ENCODE peak calls at places on chromosomes 2 and 18, in nine cellular contexts. One of them, this sample, is unnamed. For H3K4me1, the result is how much of the 10 kb centered on the place peaks cover.

GRCh38 chr2:3848776-3849175 is 145.4 kb downstream of the DCDC2C start:
- DNase-seq in fibroblast of lung: no peak
- DNase-seq in esophagus squamous epithelium: no peak
- DNase-seq in astrocyte: no peak
- DNase-seq in neuronal stem cell: no peak
- DNase-seq in left ventricle myocardium inferior: no peak
- DNase-seq in upper lobe of right lung: no peak
- DNase-seq in GM23248: no peak
- DNase-seq in CD8-positive, alpha-beta memory T cell: no peak
- DNase-seq in this sample: no peak

GRCh38 chr2:42244520-42244919 is 75.4 kb downstream of the EML4 start:
- DNase-seq in fibroblast of lung: no peak
- DNase-seq in esophagus squamous epithelium: no peak
- DNase-seq in astrocyte: no peak
- DNase-seq in neuronal stem cell: no peak
- DNase-seq in left ventricle myocardium inferior: no peak
- DNase-seq in upper lobe of right lung: no peak
- DNase-seq in GM23248: no peak
- DNase-seq in CD8-positive, alpha-beta memory T cell: no peak
- DNase-seq in this sample: no peak

GRCh38 chr2:164869420-164869772 is 27.8 kb upstream of the COBLL1 start:
- DNase-seq in fibroblast of lung: no peak
- DNase-seq in esophagus squamous epithelium: no peak
- DNase-seq in astrocyte: no peak
- DNase-seq in neuronal stem cell: no peak
- DNase-seq in left ventricle myocardium inferior: no peak
- DNase-seq in upper lobe of right lung: no peak
- DNase-seq in GM23248: no peak
- DNase-seq in CD8-positive, alpha-beta memory T cell: no peak
- DNase-seq in this sample: no peak

GRCh38 chr2:220946552-220946951 is 625.6 kb downstream of the EPHA4 start:
- DNase-seq in fibroblast of lung: no peak
- DNase-seq in esophagus squamous epithelium: no peak
- DNase-seq in astrocyte: peak
- DNase-seq in neuronal stem cell: no peak
- DNase-seq in left ventricle myocardium inferior: no peak
- DNase-seq in upper lobe of right lung: no peak
- DNase-seq in GM23248: peak
- DNase-seq in CD8-positive, alpha-beta memory T cell: no peak
- DNase-seq in this sample: no peak

GRCh38 chr2:45889620-45890019 is 238.1 kb downstream of the PRKCE start:
- DNase-seq in fibroblast of lung: no peak
- DNase-seq in esophagus squamous epithelium: no peak
- DNase-seq in astrocyte: no peak
- DNase-seq in neuronal stem cell: no peak
- DNase-seq in left ventricle myocardium inferior: no peak
- DNase-seq in upper lobe of right lung: no peak
- DNase-seq in GM23248: no peak
- DNase-seq in CD8-positive, alpha-beta memory T cell: no peak
- DNase-seq in this sample: no peak

GRCh38 chr2:233255151-233255550 is 3.7 kb downstream of the ATG16L1 start:
- DNase-seq in fibroblast of lung: no peak
- DNase-seq in esophagus squamous epithelium: no peak
- DNase-seq in astrocyte: no peak
- DNase-seq in neuronal stem cell: no peak
- DNase-seq in left ventricle myocardium inferior: no peak
- DNase-seq in upper lobe of right lung: no peak
- DNase-seq in GM23248: no peak
- DNase-seq in CD8-positive, alpha-beta memory T cell: no peak
- DNase-seq in this sample: no peak

GRCh38 chr18:73668051-73668450 is 479.6 kb downstream of the FBXO15 start:
- DNase-seq in fibroblast of lung: no peak
- DNase-seq in esophagus squamous epithelium: no peak
- DNase-seq in astrocyte: no peak
- DNase-seq in neuronal stem cell: no peak
- DNase-seq in left ventricle myocardium inferior: no peak
- DNase-seq in upper lobe of right lung: no peak
- DNase-seq in GM23248: no peak
- DNase-seq in CD8-positive, alpha-beta memory T cell: no peak
- DNase-seq in this sample: no peak

GRCh38 chr18:79735071-79735980 is 55.7 kb downstream of the CTDP1 start:
- DNase-seq in fibroblast of lung: no peak
- DNase-seq in esophagus squamous epithelium: no peak
- DNase-seq in astrocyte: no peak
- DNase-seq in neuronal stem cell: no peak
- DNase-seq in left ventricle myocardium inferior: peak
- DNase-seq in upper lobe of right lung: no peak
- DNase-seq in GM23248: no peak
- DNase-seq in CD8-positive, alpha-beta memory T cell: no peak
- DNase-seq in this sample: no peak

GRCh38 chr2:216108310-216108966 is 710 bp upstream of the XRCC5 start:
- DNase-seq in fibroblast of lung: no peak
- DNase-seq in esophagus squamous epithelium: no peak
- DNase-seq in astrocyte: no peak
- DNase-seq in neuronal stem cell: no peak
- DNase-seq in left ventricle myocardium inferior: no peak
- DNase-seq in upper lobe of right lung: no peak
- DNase-seq in GM23248: peak
- DNase-seq in CD8-positive, alpha-beta memory T cell: no peak
- DNase-seq in this sample: no peak

GRCh38 chr18:45684341-45685115 is 39.5 kb upstream of the SLC14A1 start:
- DNase-seq in fibroblast of lung: peak
- DNase-seq in esophagus squamous epithelium: no peak
- DNase-seq in astrocyte: peak
- DNase-seq in neuronal stem cell: no peak
- DNase-seq in left ventricle myocardium inferior: no peak
- DNase-seq in upper lobe of right lung: no peak
- DNase-seq in GM23248: peak
- DNase-seq in CD8-positive, alpha-beta memory T cell: no peak
- DNase-seq in this sample: no peak
- H3K4me1 ChIP-seq in fibroblast of lung: under half
- H3K4me1 ChIP-seq in esophagus squamous epithelium: under half
- H3K4me1 ChIP-seq in astrocyte: under half
- H3K4me1 ChIP-seq in neuronal stem cell: under half
- H3K4me1 ChIP-seq in left ventricle myocardium inferior: under half
- H3K4me1 ChIP-seq in upper lobe of right lung: under half
- H3K4me1 ChIP-seq in GM23248: under half
- H3K4me1 ChIP-seq in CD8-positive, alpha-beta memory T cell: half or more
- H3K4me1 ChIP-seq in this sample: under half

GRCh38 chr2:207674826-207675225 is 36.6 kb upstream of the CCNYL1 start:
- DNase-seq in fibroblast of lung: no peak
- DNase-seq in esophagus squamous epithelium: no peak
- DNase-seq in astrocyte: no peak
- DNase-seq in neuronal stem cell: no peak
- DNase-seq in left ventricle myocardium inferior: no peak
- DNase-seq in upper lobe of right lung: no peak
- DNase-seq in GM23248: no peak
- DNase-seq in CD8-positive, alpha-beta memory T cell: no peak
- DNase-seq in this sample: no peak

GRCh38 chr2:207673431-207673830 is 38.0 kb upstream of the CCNYL1 start:
- DNase-seq in fibroblast of lung: no peak
- DNase-seq in esophagus squamous epithelium: no peak
- DNase-seq in astrocyte: no peak
- DNase-seq in neuronal stem cell: no peak
- DNase-seq in left ventricle myocardium inferior: no peak
- DNase-seq in upper lobe of right lung: no peak
- DNase-seq in GM23248: no peak
- DNase-seq in CD8-positive, alpha-beta memory T cell: no peak
- DNase-seq in this sample: no peak

GRCh38 chr2:207674266-207674774 is 37.1 kb upstream of the CCNYL1 start:
- DNase-seq in fibroblast of lung: no peak
- DNase-seq in esophagus squamous epithelium: no peak
- DNase-seq in astrocyte: no peak
- DNase-seq in neuronal stem cell: no peak
- DNase-seq in left ventricle myocardium inferior: no peak
- DNase-seq in upper lobe of right lung: no peak
- DNase-seq in GM23248: no peak
- DNase-seq in CD8-positive, alpha-beta memory T cell: no peak
- DNase-seq in this sample: no peak

GRCh38 chr2:207681431-207681830 is 30.0 kb upstream of the CCNYL1 start:
- DNase-seq in fibroblast of lung: no peak
- DNase-seq in esophagus squamous epithelium: no peak
- DNase-seq in astrocyte: no peak
- DNase-seq in neuronal stem cell: no peak
- DNase-seq in left ventricle myocardium inferior: no peak
- DNase-seq in upper lobe of right lung: no peak
- DNase-seq in GM23248: no peak
- DNase-seq in CD8-positive, alpha-beta memory T cell: no peak
- DNase-seq in this sample: no peak

GRCh38 chr2:207676827-207677354 is 34.5 kb upstream of the CCNYL1 start:
- DNase-seq in fibroblast of lung: peak
- DNase-seq in esophagus squamous epithelium: no peak
- DNase-seq in astrocyte: peak
- DNase-seq in neuronal stem cell: no peak
- DNase-seq in left ventricle myocardium inferior: no peak
- DNase-seq in upper lobe of right lung: no peak
- DNase-seq in GM23248: peak
- DNase-seq in CD8-positive, alpha-beta memory T cell: no peak
- DNase-seq in this sample: no peak
- H3K4me3 ChIP-seq in fibroblast of lung: no peak
- H3K4me3 ChIP-seq in esophagus squamous epithelium: no peak
- H3K4me3 ChIP-seq in astrocyte: peak
- H3K4me3 ChIP-seq in neuronal stem cell: no peak
- H3K4me3 ChIP-seq in left ventricle myocardium inferior: no peak
- H3K4me3 ChIP-seq in upper lobe of right lung: no peak
- H3K4me3 ChIP-seq in GM23248: no peak
- H3K4me3 ChIP-seq in CD8-positive, alpha-beta memory T cell: no peak
- H3K4me3 ChIP-seq in this sample: no peak

DNA sequence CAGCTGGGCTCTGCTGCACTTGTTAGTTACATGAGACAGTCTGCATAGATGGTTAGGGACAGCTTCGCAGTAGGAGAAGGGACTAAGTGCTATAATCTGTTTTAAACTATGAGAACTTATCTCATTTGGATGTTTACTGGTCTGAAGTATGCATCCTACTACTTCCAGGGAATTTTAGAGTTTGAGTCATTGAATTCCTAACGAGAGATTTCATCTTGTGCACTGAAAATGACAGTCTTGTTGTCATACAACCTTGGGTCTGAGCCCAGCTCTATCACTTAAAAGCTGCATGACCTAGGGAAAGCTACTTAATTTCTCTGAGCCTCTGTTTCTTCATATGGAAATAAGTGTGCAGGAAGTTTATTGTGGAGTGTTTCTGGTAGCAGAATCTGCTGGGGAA is 78.4 kb downstream of the TRIM43 start:
- DNase-seq in fibroblast of lung: peak
- DNase-seq in esophagus squamous epithelium: no peak
- DNase-seq in astrocyte: peak
- DNase-seq in neuronal stem cell: no peak
- DNase-seq in left ventricle myocardium inferior: no peak
- DNase-seq in upper lobe of right lung: no peak
- DNase-seq in GM23248: peak
- DNase-seq in CD8-positive, alpha-beta memory T cell: no peak
- DNase-seq in this sample: no peak
- H3K27ac ChIP-seq in fibroblast of lung: no peak
- H3K27ac ChIP-seq in esophagus squamous epithelium: no peak
- H3K27ac ChIP-seq in astrocyte: peak
- H3K27ac ChIP-seq in neuronal stem cell: no peak
- H3K27ac ChIP-seq in left ventricle myocardium inferior: peak
- H3K27ac ChIP-seq in upper lobe of right lung: no peak
- H3K27ac ChIP-seq in GM23248: peak
- H3K27ac ChIP-seq in CD8-positive, alpha-beta memory T cell: no peak
- H3K27ac ChIP-seq in this sample: no peak

GRCh38 chr2:191249131-191249813 is 4.1 kb downstream of the MYO1B start:
- DNase-seq in fibroblast of lung: peak
- DNase-seq in esophagus squamous epithelium: no peak
- DNase-seq in astrocyte: peak
- DNase-seq in neuronal stem cell: no peak
- DNase-seq in left ventricle myocardium inferior: no peak
- DNase-seq in upper lobe of right lung: no peak
- DNase-seq in GM23248: peak
- DNase-seq in CD8-positive, alpha-beta memory T cell: no peak
- DNase-seq in this sample: no peak

GRCh38 chr2:191247381-191248057 is 2.3 kb downstream of the MYO1B start:
- DNase-seq in fibroblast of lung: peak
- DNase-seq in esophagus squamous epithelium: no peak
- DNase-seq in astrocyte: peak
- DNase-seq in neuronal stem cell: no peak
- DNase-seq in left ventricle myocardium inferior: no peak
- DNase-seq in upper lobe of right lung: no peak
- DNase-seq in GM23248: peak
- DNase-seq in CD8-positive, alpha-beta memory T cell: no peak
- DNase-seq in this sample: no peak

GRCh38 chr2:191252699-191253098 is 7.5 kb downstream of the MYO1B start:
- DNase-seq in fibroblast of lung: no peak
- DNase-seq in esophagus squamous epithelium: no peak
- DNase-seq in astrocyte: no peak
- DNase-seq in neuronal stem cell: no peak
- DNase-seq in left ventricle myocardium inferior: no peak
- DNase-seq in upper lobe of right lung: no peak
- DNase-seq in GM23248: no peak
- DNase-seq in CD8-positive, alpha-beta memory T cell: no peak
- DNase-seq in this sample: no peak

GRCh38 chr2:191251014-191251413 is 5.8 kb downstream of the MYO1B start:
- DNase-seq in fibroblast of lung: no peak
- DNase-seq in esophagus squamous epithelium: no peak
- DNase-seq in astrocyte: no peak
- DNase-seq in neuronal stem cell: no peak
- DNase-seq in left ventricle myocardium inferior: no peak
- DNase-seq in upper lobe of right lung: no peak
- DNase-seq in GM23248: no peak
- DNase-seq in CD8-positive, alpha-beta memory T cell: no peak
- DNase-seq in this sample: no peak

GRCh38 chr2:191250400-191250799 is 5.2 kb downstream of the MYO1B start:
- DNase-seq in fibroblast of lung: peak
- DNase-seq in esophagus squamous epithelium: no peak
- DNase-seq in astrocyte: peak
- DNase-seq in neuronal stem cell: no peak
- DNase-seq in left ventricle myocardium inferior: no peak
- DNase-seq in upper lobe of right lung: no peak
- DNase-seq in GM23248: peak
- DNase-seq in CD8-positive, alpha-beta memory T cell: no peak
- DNase-seq in this sample: no peak
- H3K4me1 ChIP-seq in fibroblast of lung: under half
- H3K4me1 ChIP-seq in esophagus squamous epithelium: under half
- H3K4me1 ChIP-seq in astrocyte: half or more
- H3K4me1 ChIP-seq in neuronal stem cell: under half
- H3K4me1 ChIP-seq in left ventricle myocardium inferior: half or more
- H3K4me1 ChIP-seq in upper lobe of right lung: under half
- H3K4me1 ChIP-seq in GM23248: half or more
- H3K4me1 ChIP-seq in CD8-positive, alpha-beta memory T cell: under half
- H3K4me1 ChIP-seq in this sample: under half